ENCODE peak calls at places on chromosome 13, in six cellular contexts. B, L, F, N, O and R are unnamed samples.

GRCh38 chr13:77535448-77535847 is at the start of gene SCEL:
- DNase-seq in N (no peak), O (no peak), F (no peak), L (no peak), B (peak; percentile 82), R (no peak)

GRCh38 chr13:110566201-110566600 is 4.7 kb upstream of the RAB20 start:
- DNase-seq in L (no peak), B (no peak), N (no peak), F (no peak), O (no peak), R (no peak)

GRCh38 chr13:63938851-63939250 is 2523.2 kb upstream of the PCDH20 start:
- DNase-seq in O (no peak), B (no peak), F (no peak), N (no peak), L (peak; percentile 10), R (no peak)

GRCh38 chr13:79631260-79631659 is 150.3 kb downstream of the NDFIP2 start:
- DNase-seq in O (peak; percentile 41), L (peak; percentile 13), N (no peak), B (peak; percentile 91), F (no peak), R (peak; percentile 32)

GRCh38 chr13:85277753-85278152 is 521.5 kb downstream of the SLITRK6 start:
- DNase-seq in F (no peak), N (no peak), O (no peak), B (peak; percentile 38), L (no peak), R (peak; percentile 35)

GRCh38 chr13:30429721-30430694 is 7.7 kb downstream of the UBE2L5 start:
- DNase-seq in O (peak; percentile 83), F (no peak), L (peak; percentile 63), B (peak; percentile 91), N (no peak), R (peak; percentile 75)

GRCh38 chr13:52405767-52406494 is at the start of gene THSD1:
- DNase-seq in L (no peak), O (no peak), B (peak; percentile 44), F (peak; percentile 89), N (peak; percentile 53), R (no peak)

GRCh38 chr13:98143601-98144500 is 957 bp downstream of the FARP1 start:
- DNase-seq in F (no peak), N (peak; percentile 40), B (peak; percentile 21), L (no peak), O (no peak), R (no peak)

GRCh38 chr13:111846396-111847174 is 220.4 kb upstream of the SOX1 start:
- DNase-seq in O (no peak), N (no peak), F (no peak), L (no peak), B (no peak), R (no peak)

GRCh38 chr13:88979465-88980180 is 1308.5 kb downstream of the SLITRK5 start:
- DNase-seq in N (no peak), B (no peak), F (no peak), O (peak; percentile 75), L (no peak), R (no peak)

GRCh38 chr13:46593403-46593802 is 40.4 kb downstream of the LRCH1 start:
- DNase-seq in N (no peak), O (no peak), F (no peak), L (no peak), B (no peak), R (no peak)

GRCh38 chr13:23180711-23181110 is at the start of gene SGCG:
- DNase-seq in F (no peak), N (no peak), L (no peak), O (no peak), B (no peak), R (no peak)

GRCh38 chr13:68234278-68234677 is 1004.1 kb upstream of the PCDH9 start:
- DNase-seq in B (peak; percentile 7), L (no peak), O (peak; percentile 10), F (no peak), N (no peak), R (no peak)

GRCh38 chr13:44354884-44355283 is 18.7 kb upstream of the SERP2 start:
- DNase-seq in N (no peak), L (no peak), O (no peak), B (no peak), F (no peak), R (no peak)